ENCODE peak calls at places on chromosome 1, in four cellular contexts. J, N, Q and W are unnamed samples.

GRCh38 chr1:1614204-1614953 is 921 bp upstream of the MIB2 start:
- DNase-seq in N (no peak), J (peak), Q (no peak), W (no peak)

GRCh38 chr1:245330951-245331350 is 176.2 kb downstream of the KIF26B start:
- DNase-seq in Q (no peak), J (no peak), N (no peak), W (peak)

GRCh38 chr1:227785094-227785811 is 30.2 kb upstream of the PRSS38 start:
- DNase-seq in Q (no peak), J (no peak), N (no peak), W (no peak)

GRCh38 chr1:117017648-117018047 is 16.1 kb downstream of the CD101 start:
- DNase-seq in J (no peak), N (no peak), Q (no peak), W (no peak)

GRCh38 chr1:100700586-100700985 is 19.0 kb upstream of the VCAM1 start:
- DNase-seq in J (no peak), Q (no peak), N (no peak), W (no peak)

GRCh38 chr1:43293896-43294760 is 6.7 kb upstream of the TIE1 start:
- DNase-seq in N (peak), J (peak), Q (peak), W (no peak)

GRCh38 chr1:35852241-35852640 is 30.8 kb upstream of the AGO1 start:
- DNase-seq in N (no peak), Q (no peak), J (no peak), W (no peak)

GRCh38 chr1:30034105-30034626 is 689.2 kb downstream of the MATN1 start:
- DNase-seq in J (no peak), Q (no peak), N (no peak), W (no peak)

GRCh38 chr1:156673387-156674121 is 3.7 kb downstream of the NES start:
- DNase-seq in N (no peak), Q (no peak), J (no peak), W (peak)

GRCh38 chr1:2925923-2926322 is 95.3 kb upstream of the ACTRT2 start:
- DNase-seq in J (no peak), Q (no peak), N (no peak), W (peak)

GRCh38 chr1:202809597-202810159 is 1.1 kb upstream of the PCAT6 start:
- DNase-seq in J (no peak), Q (no peak), N (no peak), W (no peak)

GRCh38 chr1:97824200-97824599 is 96.6 kb downstream of the DPYD start:
- DNase-seq in J (no peak), N (no peak), Q (no peak), W (no peak)

GRCh38 chr1:24374891-24375786 is 38.4 kb downstream of the STPG1 start:
- DNase-seq in Q (peak), N (peak), J (no peak), W (no peak)

DNA sequence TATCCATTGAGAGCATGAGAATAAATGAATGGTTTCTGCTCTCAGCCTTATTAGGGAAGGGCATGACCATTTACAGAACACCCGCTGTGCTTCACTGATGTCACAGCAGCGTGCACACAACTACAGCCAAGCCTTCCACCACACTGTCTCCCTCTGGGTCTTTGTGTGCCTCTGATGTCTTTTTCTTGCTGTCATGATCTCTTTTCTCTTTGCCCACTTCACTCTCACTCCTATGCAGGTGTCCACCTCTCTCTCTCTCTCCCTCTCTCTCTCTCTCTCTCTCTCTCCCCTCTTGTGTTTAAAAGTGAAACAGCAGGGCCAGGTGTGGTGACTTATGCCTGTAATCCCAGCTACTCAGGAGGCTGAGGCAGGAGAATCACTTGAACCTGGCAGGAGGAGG is 232.5 kb upstream of the JUN start:
- DNase-seq in J (peak), N (no peak), Q (no peak), W (no peak)
- TF ChIP-seq CTCF in J (peak), N (no peak), Q (no peak), W (no peak)

GRCh38 chr1:109111386-109112055 is 2.4 kb upstream of the ELAPOR1 start:
- DNase-seq in J (peak), N (no peak), Q (no peak), W (no peak)

GRCh38 chr1:109109906-109110305 is 4.0 kb upstream of the ELAPOR1 start:
- DNase-seq in N (no peak), Q (no peak), J (no peak), W (no peak)

GRCh38 chr1:109113787-109114568 is at the start of gene ELAPOR1:
- DNase-seq in Q (peak), N (no peak), J (peak), W (peak)

GRCh38 chr1:109112652-109113285 is 1.1 kb upstream of the ELAPOR1 start:
- DNase-seq in N (no peak), J (peak), Q (peak), W (peak)

GRCh38 chr1:109112056-109112651 is 1.8 kb upstream of the ELAPOR1 start:
- DNase-seq in N (no peak), J (peak), Q (no peak), W (no peak)
- TF ChIP-seq CTCF in N (no peak), J (peak), Q (no peak), W (no peak)

GRCh38 chr1:221875004-221875330 is 133.1 kb upstream of the DUSP10 start:
- DNase-seq in N (no peak), J (no peak), Q (no peak), W (no peak)
- TF ChIP-seq CTCF in N (no peak), J (no peak), Q (no peak), W (no peak)

GRCh38 chr1:223077434-223077833 is 65.6 kb downstream of the TLR5 start:
- DNase-seq in Q (no peak), N (no peak), J (no peak), W (no peak)
- TF ChIP-seq CTCF in Q (no peak), N (peak), J (no peak), W (no peak)

DNA sequence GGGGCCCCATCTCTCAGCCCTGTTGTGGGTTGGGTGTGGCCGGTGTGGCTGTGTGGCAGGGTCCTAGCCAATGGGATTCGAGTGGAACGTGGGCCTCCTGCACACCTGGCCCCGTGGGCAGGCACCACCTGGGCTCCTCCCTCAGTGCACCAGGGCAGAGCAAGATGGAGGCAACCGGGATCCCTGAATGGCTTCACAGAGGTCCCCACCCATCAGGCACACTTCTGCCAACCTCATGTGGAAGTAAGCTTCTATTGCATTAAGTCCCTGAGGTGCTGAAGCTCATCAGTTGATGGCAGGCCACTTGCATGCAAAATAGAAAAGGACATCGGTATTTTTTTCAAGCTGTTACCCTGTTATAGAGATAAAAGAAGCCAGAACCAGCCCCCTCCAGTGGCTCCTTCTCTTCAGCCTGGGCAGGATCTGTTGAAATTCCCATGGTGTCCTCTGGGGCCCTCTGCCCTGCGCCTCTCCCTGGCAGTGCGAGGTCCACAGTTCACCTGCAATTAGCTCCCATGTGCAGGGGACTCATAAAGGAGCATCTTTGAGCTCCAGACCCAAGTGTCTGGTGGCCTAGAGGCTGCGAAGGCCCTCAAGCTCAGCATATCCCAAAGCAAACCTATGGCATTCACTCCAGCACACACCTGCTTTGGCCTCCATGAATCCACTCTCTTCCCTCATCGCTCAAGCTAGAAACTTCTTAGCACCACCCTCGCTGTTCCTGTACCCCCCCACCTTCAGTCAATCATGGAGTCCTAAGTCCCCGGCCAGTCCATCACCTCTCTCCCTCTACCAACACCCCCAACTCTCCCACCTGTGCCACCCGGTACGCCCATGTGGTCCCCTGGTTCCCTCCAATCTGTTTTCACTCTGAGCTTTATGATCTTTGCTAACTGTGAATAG is 2.1 kb upstream of the SLC45A1 start:
- DNase-seq in N (no peak), Q (no peak), J (peak), W (no peak)
- TF ChIP-seq CTCF in N (no peak), Q (no peak), J (peak), W (peak)

GRCh38 chr1:209215826-209216225 is 367.7 kb upstream of the CAMK1G start:
- DNase-seq in Q (no peak), N (no peak), J (no peak), W (no peak)

GRCh38 chr1:209218113-209218512 is 365.4 kb upstream of the CAMK1G start:
- DNase-seq in N (no peak), J (no peak), Q (no peak), W (no peak)

GRCh38 chr1:209218986-209219385 is 364.5 kb upstream of the CAMK1G start:
- DNase-seq in J (no peak), N (no peak), Q (peak), W (no peak)

GRCh38 chr1:209208648-209209047 is 374.9 kb upstream of the CAMK1G start:
- DNase-seq in Q (no peak), J (no peak), N (no peak), W (no peak)

DNA sequence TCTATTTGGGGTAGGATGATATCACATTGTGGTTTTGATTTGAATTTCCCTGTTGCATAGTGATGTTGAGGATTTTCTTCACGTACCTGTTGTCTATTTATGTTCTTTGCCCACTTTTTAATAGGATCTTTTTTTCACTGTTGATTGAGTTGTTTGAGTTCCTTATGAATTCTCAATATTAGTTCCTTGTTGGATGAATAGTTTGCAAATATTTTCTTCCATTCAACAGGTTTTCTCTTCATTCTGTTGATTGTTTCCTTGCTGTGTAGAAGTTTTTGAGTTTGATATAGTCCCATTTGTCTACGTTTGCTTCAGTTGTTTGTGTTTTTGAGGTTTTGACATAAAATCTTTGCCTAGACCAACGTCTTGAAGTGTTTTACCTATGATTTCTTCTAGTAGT is 369.5 kb upstream of the CAMK1G start:
- DNase-seq in Q (no peak), N (no peak), J (no peak), W (no peak)
- TF ChIP-seq CTCF in Q (no peak), N (no peak), J (no peak), W (no peak)

DNA sequence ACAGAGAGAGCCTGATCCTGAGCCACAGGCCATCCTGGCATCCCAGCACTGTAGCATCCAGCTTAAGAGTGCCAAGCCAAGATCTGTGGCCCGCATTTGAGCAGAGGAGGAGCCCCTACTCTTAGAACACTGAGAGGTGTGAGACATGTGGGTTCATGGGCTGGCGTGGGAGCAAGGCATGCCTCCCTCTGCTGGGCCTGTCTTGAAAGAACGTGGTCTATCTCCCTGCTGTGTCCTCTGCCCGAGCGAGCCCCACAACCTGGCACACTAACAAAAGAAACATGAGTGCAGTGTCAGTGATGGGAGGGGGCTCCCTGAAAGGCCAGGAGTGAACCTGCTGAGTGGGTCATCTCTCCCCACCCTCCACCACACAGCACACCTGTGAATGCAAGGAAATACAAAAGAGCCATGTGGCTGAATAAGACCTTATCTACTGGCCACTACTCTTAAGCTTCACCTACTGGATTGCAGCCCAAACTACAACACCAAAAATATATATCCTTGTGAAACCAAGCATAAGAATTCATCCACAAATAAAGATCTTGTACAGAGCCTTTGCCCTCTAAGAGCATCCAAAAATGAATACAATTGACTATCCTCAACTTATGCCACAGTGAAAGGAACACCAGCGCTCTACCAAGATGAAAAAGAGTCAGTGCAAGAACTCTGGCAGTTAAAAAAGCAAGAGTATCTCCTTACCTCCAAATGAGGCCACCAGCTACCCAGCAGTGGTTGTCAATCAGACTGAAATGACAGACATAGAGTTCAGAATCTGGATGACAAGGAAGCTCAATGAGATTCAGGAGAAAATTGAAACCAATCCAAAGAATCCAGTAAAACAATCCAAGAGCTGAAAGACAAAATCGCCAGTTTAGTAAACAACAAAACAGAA is 259.4 kb upstream of the DAB1 start:
- DNase-seq in J (no peak), Q (no peak), N (no peak), W (no peak)
- TF ChIP-seq CTCF in J (no peak), Q (no peak), N (no peak), W (no peak)

GRCh38 chr1:32612189-32612881 is 38.0 kb downstream of the ZBTB8OS start:
- DNase-seq in J (peak), N (peak), Q (peak), W (peak)
- TF ChIP-seq CTCF in J (peak), N (no peak), Q (peak), W (peak)

GRCh38 chr1:87497804-87498203 is 169.1 kb downstream of the LMO4 start:
- DNase-seq in Q (no peak), J (no peak), N (no peak), W (no peak)

GRCh38 chr1:87495870-87496269 is 167.2 kb downstream of the LMO4 start:
- DNase-seq in N (no peak), Q (no peak), J (no peak), W (no peak)

GRCh38 chr1:87506147-87506546 is 177.5 kb downstream of the LMO4 start:
- DNase-seq in Q (no peak), N (no peak), J (no peak), W (no peak)

GRCh38 chr1:87501738-87502137 is 173.1 kb downstream of the LMO4 start:
- DNase-seq in N (no peak), J (peak), Q (no peak), W (no peak)
- TF ChIP-seq CTCF in N (peak), J (peak), Q (no peak), W (no peak)